ENCODE peak calls at places on chromosomes 16 and 17, in four cellular contexts. One of them, this sample, is unnamed.

GRCh38 chr17:32477220-32477619 is 9.6 kb upstream of the CDK5R1 start:
- DNase-seq in transverse colon: no peak
- DNase-seq in stomach: no peak
- DNase-seq in sigmoid colon: no peak
- DNase-seq in this sample: no peak

GRCh38 chr17:32356750-32357149 is 6.8 kb downstream of the ZNF207 start:
- DNase-seq in stomach: no peak
- DNase-seq in transverse colon: no peak
- DNase-seq in sigmoid colon: no peak
- DNase-seq in this sample: no peak

GRCh38 chr17:56478836-56479447 is 114.6 kb upstream of the NOG start:
- DNase-seq in transverse colon: no peak
- DNase-seq in stomach: no peak
- DNase-seq in sigmoid colon: no peak
- DNase-seq in this sample: no peak

GRCh38 chr16:715448-716249 is 731 bp downstream of the METRN start:
- DNase-seq in transverse colon: no peak
- DNase-seq in sigmoid colon: no peak
- DNase-seq in stomach: no peak
- DNase-seq in this sample: no peak

GRCh38 chr17:45896803-45897693 is 2.7 kb downstream of the MAPT start:
- DNase-seq in stomach: no peak
- DNase-seq in transverse colon: no peak
- DNase-seq in sigmoid colon: no peak
- DNase-seq in this sample: no peak

GRCh38 chr17:2062571-2063183 is 7.8 kb downstream of the HIC1 start:
- DNase-seq in sigmoid colon: peak
- DNase-seq in transverse colon: no peak
- DNase-seq in stomach: no peak
- DNase-seq in this sample: peak

GRCh38 chr17:48001187-48001586 is 30.3 kb downstream of the CDK5RAP3 start:
- DNase-seq in sigmoid colon: no peak
- DNase-seq in stomach: no peak
- DNase-seq in transverse colon: no peak
- DNase-seq in this sample: no peak

GRCh38 chr16:10876799-10877341 is at the start of gene CIITA:
- DNase-seq in stomach: peak
- DNase-seq in transverse colon: peak
- DNase-seq in sigmoid colon: peak
- DNase-seq in this sample: peak

GRCh38 chr16:55240933-55241332 is 83.1 kb upstream of the IRX6 start:
- DNase-seq in sigmoid colon: no peak
- DNase-seq in stomach: no peak
- DNase-seq in transverse colon: no peak
- DNase-seq in this sample: no peak

GRCh38 chr16:58399718-58400633 is 7.7 kb downstream of the GINS3 start:
- DNase-seq in stomach: no peak
- DNase-seq in transverse colon: no peak
- DNase-seq in sigmoid colon: no peak
- DNase-seq in this sample: no peak

GRCh38 chr17:74493381-74493833 is 27.0 kb downstream of the CD300A start:
- DNase-seq in transverse colon: peak
- DNase-seq in sigmoid colon: peak
- DNase-seq in stomach: peak
- DNase-seq in this sample: peak

GRCh38 chr17:19368119-19368660 is 5.7 kb upstream of the B9D1 start:
- DNase-seq in transverse colon: no peak
- DNase-seq in stomach: no peak
- DNase-seq in sigmoid colon: peak
- DNase-seq in this sample: no peak

GRCh38 chr16:21611178-21611545 is 11.8 kb downstream of the METTL9 start:
- DNase-seq in sigmoid colon: no peak
- DNase-seq in transverse colon: no peak
- DNase-seq in stomach: no peak
- DNase-seq in this sample: no peak

GRCh38 chr17:2395258-2396170 is 5.3 kb downstream of the MNT start:
- DNase-seq in transverse colon: no peak
- DNase-seq in sigmoid colon: peak
- DNase-seq in stomach: no peak
- DNase-seq in this sample: peak

GRCh38 chr17:80447790-80448189 is 28.6 kb downstream of the NPTX1 start:
- DNase-seq in sigmoid colon: no peak
- DNase-seq in stomach: no peak
- DNase-seq in transverse colon: no peak
- DNase-seq in this sample: no peak

GRCh38 chr17:35577826-35578194 is 561 bp downstream of the PEX12 start:
- DNase-seq in stomach: no peak
- DNase-seq in transverse colon: peak
- DNase-seq in sigmoid colon: no peak
- DNase-seq in this sample: no peak

GRCh38 chr17:35575759-35576158 is 2.6 kb downstream of the PEX12 start:
- DNase-seq in stomach: no peak
- DNase-seq in sigmoid colon: no peak
- DNase-seq in transverse colon: no peak
- DNase-seq in this sample: no peak

GRCh38 chr17:35578929-35579448 is 618 bp upstream of the PEX12 start:
- DNase-seq in sigmoid colon: no peak
- DNase-seq in stomach: no peak
- DNase-seq in transverse colon: no peak
- DNase-seq in this sample: no peak

DNA sequence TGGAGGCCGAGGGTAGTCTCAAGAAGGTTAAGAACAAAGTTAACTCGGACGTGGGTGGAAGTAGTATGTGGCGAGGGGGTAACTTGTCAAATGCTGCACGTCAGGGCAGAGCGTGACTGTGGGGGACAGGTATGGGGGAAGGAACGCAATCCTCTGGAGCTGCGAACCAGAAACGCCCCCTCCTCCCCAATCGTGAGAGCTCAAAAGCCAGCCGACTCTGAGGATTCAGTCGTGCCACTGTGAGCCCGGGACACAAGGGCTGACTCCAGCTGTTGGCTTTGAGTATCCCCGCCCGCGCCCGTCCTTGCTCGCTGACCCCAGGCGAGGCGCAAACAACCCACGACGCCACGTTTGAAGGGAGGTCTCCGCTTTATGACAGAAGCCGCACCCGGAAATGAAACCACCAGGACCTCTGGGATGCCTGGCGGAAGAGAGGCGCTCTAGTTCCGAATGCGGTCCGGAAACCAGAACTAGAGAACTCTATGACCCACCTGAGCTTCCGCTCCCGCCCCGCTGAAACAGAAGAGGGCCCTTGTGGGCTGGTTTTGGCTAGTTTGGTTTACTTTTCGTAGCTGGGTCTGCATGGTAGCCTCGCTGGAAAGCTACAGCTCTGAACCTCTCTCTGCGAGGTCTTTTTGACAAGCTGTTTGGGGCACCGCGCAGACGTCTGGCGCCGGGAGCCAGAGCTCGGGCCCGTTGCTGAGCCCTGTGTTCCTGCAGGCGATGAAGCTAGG is at the start of gene PEX12:
- DNase-seq in stomach: peak
- DNase-seq in sigmoid colon: peak
- DNase-seq in transverse colon: peak
- DNase-seq in this sample: peak
- TF ChIP-seq CTCF in stomach: no peak
- TF ChIP-seq CTCF in sigmoid colon: no peak
- TF ChIP-seq CTCF in transverse colon: no peak
- TF ChIP-seq CTCF in this sample: no peak

DNA sequence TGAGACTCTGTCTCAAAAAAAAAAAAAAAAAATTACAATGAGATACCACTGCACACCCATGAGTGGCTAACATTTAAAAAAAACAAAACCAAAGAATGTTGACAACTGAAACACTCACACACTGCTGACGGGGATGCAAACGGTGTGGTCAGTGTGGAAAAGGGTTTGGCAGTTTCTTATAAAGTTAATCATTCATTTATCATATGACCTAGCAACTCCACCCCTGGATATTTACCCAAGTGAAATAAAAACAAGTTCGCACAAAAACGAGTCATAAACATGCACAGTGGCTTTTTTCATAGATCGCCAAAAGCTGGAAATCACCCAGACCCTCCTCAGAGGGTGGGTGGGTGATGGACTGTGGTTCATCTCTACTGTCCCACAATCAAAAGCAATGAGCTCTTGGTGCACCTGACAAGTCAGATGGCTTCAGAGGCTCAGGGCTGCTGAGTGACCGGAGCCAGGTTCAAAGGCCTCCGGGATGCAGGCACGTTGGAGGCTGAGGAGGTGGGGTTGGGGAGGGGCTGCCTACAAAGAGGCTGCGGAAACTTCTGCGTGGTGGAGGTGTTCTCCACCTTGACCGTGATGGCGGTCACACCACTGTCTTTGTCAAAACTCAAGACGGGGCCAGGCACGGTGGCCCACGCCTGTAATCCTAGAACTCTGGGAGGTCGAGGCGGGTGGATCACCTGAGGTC is 14.1 kb downstream of the RAB40B start:
- DNase-seq in stomach: peak
- DNase-seq in transverse colon: peak
- DNase-seq in sigmoid colon: no peak
- DNase-seq in this sample: no peak
- H3K4me3 ChIP-seq in stomach: no peak
- H3K4me3 ChIP-seq in transverse colon: no peak
- H3K4me3 ChIP-seq in sigmoid colon: no peak
- H3K4me3 ChIP-seq in this sample: no peak

DNA sequence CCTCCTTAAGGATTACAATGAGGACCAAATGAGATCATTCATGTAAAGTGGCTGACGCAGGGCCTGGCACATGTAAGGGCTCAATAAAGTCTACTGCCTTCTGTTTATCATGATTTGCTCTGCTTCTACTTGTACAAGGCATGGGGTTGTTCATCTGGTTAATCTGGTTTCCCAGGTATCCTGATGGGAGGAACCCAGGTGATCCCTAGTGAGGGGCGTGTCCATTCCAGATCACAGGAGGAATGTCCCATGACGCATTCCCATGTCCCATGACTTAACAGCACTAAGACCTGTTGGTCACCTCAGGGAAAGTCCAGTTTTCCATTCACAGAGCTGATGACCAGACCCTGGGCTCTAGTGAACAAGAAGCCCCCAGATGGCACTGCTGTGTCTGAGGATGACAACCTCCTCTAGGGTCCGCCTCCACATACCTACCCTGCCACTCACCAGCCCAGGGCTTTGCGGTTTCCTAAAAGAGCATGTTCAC is 11.5 kb upstream of the TPPP3 start:
- DNase-seq in sigmoid colon: no peak
- DNase-seq in stomach: peak
- DNase-seq in transverse colon: peak
- DNase-seq in this sample: no peak
- TF ChIP-seq EP300 in sigmoid colon: no peak
- TF ChIP-seq EP300 in stomach: no peak
- TF ChIP-seq EP300 in transverse colon: peak
- TF ChIP-seq EP300 in this sample: no peak

GRCh38 chr17:68539536-68540469 is 27.6 kb downstream of the PRKAR1A start:
- DNase-seq in sigmoid colon: no peak
- DNase-seq in stomach: peak
- DNase-seq in transverse colon: no peak
- DNase-seq in this sample: no peak
- TF ChIP-seq CTCF in sigmoid colon: no peak
- TF ChIP-seq CTCF in stomach: peak
- TF ChIP-seq CTCF in transverse colon: no peak
- TF ChIP-seq CTCF in this sample: peak

DNA sequence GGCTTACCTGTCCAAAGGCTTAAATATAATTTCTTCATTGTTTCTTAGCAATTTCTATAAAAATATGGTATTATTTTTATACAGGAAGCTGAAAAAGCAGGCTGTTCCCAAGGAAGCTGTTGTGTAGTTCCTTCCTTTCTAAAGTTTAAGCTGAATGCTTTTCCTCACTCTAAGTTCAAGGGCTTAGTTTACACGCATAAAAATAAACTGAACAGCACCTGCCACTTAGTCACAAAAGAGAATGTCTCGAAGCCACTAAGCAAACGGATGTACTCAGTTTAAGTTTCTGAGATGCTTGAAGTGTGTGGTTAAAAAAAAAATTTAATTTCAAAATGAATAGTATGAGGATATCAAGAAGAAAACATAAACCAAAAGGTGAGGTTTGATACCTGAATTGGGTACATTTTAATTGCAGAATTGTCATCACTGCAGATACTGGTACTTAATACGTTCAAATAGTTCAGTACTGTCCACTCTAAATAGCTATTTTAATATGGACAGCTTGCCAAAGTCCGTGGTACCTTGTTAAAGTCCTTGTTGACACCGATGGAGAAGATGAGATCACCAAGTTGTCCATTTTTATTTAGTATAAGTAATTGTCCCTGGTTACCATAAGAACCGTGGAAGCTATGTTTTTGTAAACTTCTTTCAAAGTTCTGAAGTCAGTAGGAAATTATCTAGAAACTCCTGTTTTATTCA is 38.1 kb downstream of the MRTFB start:
- DNase-seq in sigmoid colon: no peak
- DNase-seq in transverse colon: no peak
- DNase-seq in stomach: no peak
- DNase-seq in this sample: no peak
- H3K4me3 ChIP-seq in sigmoid colon: no peak
- H3K4me3 ChIP-seq in transverse colon: no peak
- H3K4me3 ChIP-seq in stomach: no peak
- H3K4me3 ChIP-seq in this sample: no peak